ENCODE peak calls at places on chromosome 3, in nine cellular contexts. One of them, this sample, is unnamed.

GRCh38 chr3:195823286-195823685 is 11.6 kb upstream of the MUC4 start:
- DNase-seq in activated T-helper 1 cell treated with Interleukin-2 at 50 U/mL for 16 hours: no peak
- DNase-seq in bronchial epithelial cell: no peak
- DNase-seq in heart left ventricle: no peak
- DNase-seq in fibroblast of the aortic adventitia: peak; percentile 17
- DNase-seq in lower leg skin: no peak
- DNase-seq in cardiac fibroblast: no peak
- DNase-seq in stimulated activated CD8-positive, alpha-beta memory T cell treated with anti-CD3 and anti-CD28 coated beads, Interleukin-15, amount 100 ng/mL, for 4 hours: no peak
- DNase-seq in AG08395: no peak
- DNase-seq in this sample: no peak

GRCh38 chr3:191136347-191136746 is 62.7 kb upstream of the OSTN start:
- DNase-seq in AG08395: peak; percentile 10
- DNase-seq in lower leg skin: no peak
- DNase-seq in bronchial epithelial cell: peak; percentile 28
- DNase-seq in stimulated activated CD8-positive, alpha-beta memory T cell treated with anti-CD3 and anti-CD28 coated beads, Interleukin-15, amount 100 ng/mL, for 4 hours: no peak
- DNase-seq in cardiac fibroblast: peak; percentile 71
- DNase-seq in fibroblast of the aortic adventitia: peak; percentile 39
- DNase-seq in activated T-helper 1 cell treated with Interleukin-2 at 50 U/mL for 16 hours: no peak
- DNase-seq in heart left ventricle: no peak
- DNase-seq in this sample: no peak

GRCh38 chr3:38374221-38374620 is 27.6 kb downstream of the XYLB start:
- DNase-seq in stimulated activated CD8-positive, alpha-beta memory T cell treated with anti-CD3 and anti-CD28 coated beads, Interleukin-15, amount 100 ng/mL, for 4 hours: no peak
- DNase-seq in bronchial epithelial cell: no peak
- DNase-seq in fibroblast of the aortic adventitia: no peak
- DNase-seq in activated T-helper 1 cell treated with Interleukin-2 at 50 U/mL for 16 hours: no peak
- DNase-seq in heart left ventricle: no peak
- DNase-seq in AG08395: no peak
- DNase-seq in cardiac fibroblast: no peak
- DNase-seq in lower leg skin: no peak
- DNase-seq in this sample: peak; percentile 16

GRCh38 chr3:45244356-45244755 is 18.3 kb upstream of the TMEM158 start:
- DNase-seq in cardiac fibroblast: no peak
- DNase-seq in AG08395: no peak
- DNase-seq in stimulated activated CD8-positive, alpha-beta memory T cell treated with anti-CD3 and anti-CD28 coated beads, Interleukin-15, amount 100 ng/mL, for 4 hours: no peak
- DNase-seq in activated T-helper 1 cell treated with Interleukin-2 at 50 U/mL for 16 hours: no peak
- DNase-seq in fibroblast of the aortic adventitia: no peak
- DNase-seq in lower leg skin: no peak
- DNase-seq in bronchial epithelial cell: peak; percentile 26
- DNase-seq in heart left ventricle: no peak
- DNase-seq in this sample: no peak

GRCh38 chr3:33145221-33145900 is 31.5 kb downstream of the CRTAP start:
- DNase-seq in activated T-helper 1 cell treated with Interleukin-2 at 50 U/mL for 16 hours: no peak
- DNase-seq in AG08395: no peak
- DNase-seq in cardiac fibroblast: no peak
- DNase-seq in stimulated activated CD8-positive, alpha-beta memory T cell treated with anti-CD3 and anti-CD28 coated beads, Interleukin-15, amount 100 ng/mL, for 4 hours: no peak
- DNase-seq in bronchial epithelial cell: no peak
- DNase-seq in fibroblast of the aortic adventitia: no peak
- DNase-seq in lower leg skin: no peak
- DNase-seq in heart left ventricle: no peak
- DNase-seq in this sample: no peak

GRCh38 chr3:141940204-141940776 is 63.8 kb downstream of the ATP1B3 start:
- DNase-seq in bronchial epithelial cell: peak; percentile 99
- DNase-seq in fibroblast of the aortic adventitia: peak; percentile 64
- DNase-seq in stimulated activated CD8-positive, alpha-beta memory T cell treated with anti-CD3 and anti-CD28 coated beads, Interleukin-15, amount 100 ng/mL, for 4 hours: no peak
- DNase-seq in lower leg skin: peak; percentile 82
- DNase-seq in activated T-helper 1 cell treated with Interleukin-2 at 50 U/mL for 16 hours: no peak
- DNase-seq in heart left ventricle: no peak
- DNase-seq in cardiac fibroblast: peak; percentile 72
- DNase-seq in AG08395: peak; percentile 83
- DNase-seq in this sample: no peak

GRCh38 chr3:147945968-147946519 is 536.9 kb downstream of the ZIC1 start:
- DNase-seq in bronchial epithelial cell: peak; percentile 30
- DNase-seq in stimulated activated CD8-positive, alpha-beta memory T cell treated with anti-CD3 and anti-CD28 coated beads, Interleukin-15, amount 100 ng/mL, for 4 hours: no peak
- DNase-seq in activated T-helper 1 cell treated with Interleukin-2 at 50 U/mL for 16 hours: no peak
- DNase-seq in cardiac fibroblast: peak; percentile 93
- DNase-seq in fibroblast of the aortic adventitia: peak; percentile 94
- DNase-seq in lower leg skin: no peak
- DNase-seq in AG08395: peak; percentile 76
- DNase-seq in heart left ventricle: peak; percentile 46
- DNase-seq in this sample: peak; percentile 55

GRCh38 chr3:68007621-68008226 is 353.3 kb upstream of the SUCLG2 start:
- DNase-seq in bronchial epithelial cell: no peak
- DNase-seq in fibroblast of the aortic adventitia: no peak
- DNase-seq in cardiac fibroblast: no peak
- DNase-seq in lower leg skin: no peak
- DNase-seq in stimulated activated CD8-positive, alpha-beta memory T cell treated with anti-CD3 and anti-CD28 coated beads, Interleukin-15, amount 100 ng/mL, for 4 hours: no peak
- DNase-seq in heart left ventricle: no peak
- DNase-seq in AG08395: no peak
- DNase-seq in activated T-helper 1 cell treated with Interleukin-2 at 50 U/mL for 16 hours: peak; percentile 7
- DNase-seq in this sample: no peak

GRCh38 chr3:29067014-29067413 is 213.9 kb upstream of the RBMS3 start:
- DNase-seq in cardiac fibroblast: peak; percentile 51
- DNase-seq in fibroblast of the aortic adventitia: peak; percentile 5
- DNase-seq in stimulated activated CD8-positive, alpha-beta memory T cell treated with anti-CD3 and anti-CD28 coated beads, Interleukin-15, amount 100 ng/mL, for 4 hours: no peak
- DNase-seq in activated T-helper 1 cell treated with Interleukin-2 at 50 U/mL for 16 hours: no peak
- DNase-seq in bronchial epithelial cell: peak; percentile 92
- DNase-seq in lower leg skin: no peak
- DNase-seq in AG08395: no peak
- DNase-seq in heart left ventricle: no peak
- DNase-seq in this sample: no peak

GRCh38 chr3:172259726-172260248 is 188.5 kb downstream of the GHSR start:
- DNase-seq in heart left ventricle: no peak
- DNase-seq in cardiac fibroblast: no peak
- DNase-seq in activated T-helper 1 cell treated with Interleukin-2 at 50 U/mL for 16 hours: no peak
- DNase-seq in AG08395: no peak
- DNase-seq in stimulated activated CD8-positive, alpha-beta memory T cell treated with anti-CD3 and anti-CD28 coated beads, Interleukin-15, amount 100 ng/mL, for 4 hours: no peak
- DNase-seq in bronchial epithelial cell: no peak
- DNase-seq in fibroblast of the aortic adventitia: no peak
- DNase-seq in lower leg skin: no peak
- DNase-seq in this sample: no peak

GRCh38 chr3:128009952-128010846 is 42.0 kb upstream of the SEC61A1 start:
- DNase-seq in cardiac fibroblast: peak; percentile 56
- DNase-seq in activated T-helper 1 cell treated with Interleukin-2 at 50 U/mL for 16 hours: no peak
- DNase-seq in fibroblast of the aortic adventitia: peak; percentile 97
- DNase-seq in lower leg skin: no peak
- DNase-seq in heart left ventricle: no peak
- DNase-seq in bronchial epithelial cell: peak; percentile 78
- DNase-seq in AG08395: peak; percentile 47
- DNase-seq in stimulated activated CD8-positive, alpha-beta memory T cell treated with anti-CD3 and anti-CD28 coated beads, Interleukin-15, amount 100 ng/mL, for 4 hours: no peak
- DNase-seq in this sample: no peak

GRCh38 chr3:172082269-172082668 is 42.9 kb downstream of the FNDC3B start:
- DNase-seq in AG08395: peak; percentile 94
- DNase-seq in bronchial epithelial cell: no peak
- DNase-seq in fibroblast of the aortic adventitia: peak; percentile 96
- DNase-seq in heart left ventricle: peak; percentile 55
- DNase-seq in activated T-helper 1 cell treated with Interleukin-2 at 50 U/mL for 16 hours: no peak
- DNase-seq in lower leg skin: peak; percentile 64
- DNase-seq in cardiac fibroblast: peak; percentile 95
- DNase-seq in stimulated activated CD8-positive, alpha-beta memory T cell treated with anti-CD3 and anti-CD28 coated beads, Interleukin-15, amount 100 ng/mL, for 4 hours: no peak
- DNase-seq in this sample: no peak

GRCh38 chr3:153158961-153159735 is 2.9 kb upstream of the RAP2B start:
- DNase-seq in stimulated activated CD8-positive, alpha-beta memory T cell treated with anti-CD3 and anti-CD28 coated beads, Interleukin-15, amount 100 ng/mL, for 4 hours: no peak
- DNase-seq in AG08395: no peak
- DNase-seq in cardiac fibroblast: no peak
- DNase-seq in activated T-helper 1 cell treated with Interleukin-2 at 50 U/mL for 16 hours: no peak
- DNase-seq in lower leg skin: no peak
- DNase-seq in heart left ventricle: no peak
- DNase-seq in bronchial epithelial cell: peak; percentile 62
- DNase-seq in fibroblast of the aortic adventitia: peak; percentile 35
- DNase-seq in this sample: no peak

GRCh38 chr3:126745760-126746394 is 41.8 kb downstream of the CHCHD6 start:
- DNase-seq in lower leg skin: no peak
- DNase-seq in stimulated activated CD8-positive, alpha-beta memory T cell treated with anti-CD3 and anti-CD28 coated beads, Interleukin-15, amount 100 ng/mL, for 4 hours: no peak
- DNase-seq in AG08395: no peak
- DNase-seq in bronchial epithelial cell: peak; percentile 10
- DNase-seq in activated T-helper 1 cell treated with Interleukin-2 at 50 U/mL for 16 hours: no peak
- DNase-seq in heart left ventricle: peak; percentile 89
- DNase-seq in cardiac fibroblast: no peak
- DNase-seq in fibroblast of the aortic adventitia: peak; percentile 21
- DNase-seq in this sample: no peak

GRCh38 chr3:52433328-52434060 is 11.4 kb downstream of the SEMA3G start:
- DNase-seq in cardiac fibroblast: no peak
- DNase-seq in AG08395: no peak
- DNase-seq in heart left ventricle: peak; percentile 32
- DNase-seq in activated T-helper 1 cell treated with Interleukin-2 at 50 U/mL for 16 hours: no peak
- DNase-seq in stimulated activated CD8-positive, alpha-beta memory T cell treated with anti-CD3 and anti-CD28 coated beads, Interleukin-15, amount 100 ng/mL, for 4 hours: no peak
- DNase-seq in fibroblast of the aortic adventitia: no peak
- DNase-seq in bronchial epithelial cell: no peak
- DNase-seq in lower leg skin: no peak
- DNase-seq in this sample: no peak